ENCODE peak calls at places on chromosomes 13 and 19, in eight cellular contexts. One of them, this sample, is unnamed.

GRCh38 chr13:113053376-113053775 is 52.2 kb upstream of the F7 start:
- DNase-seq in right atrium auricular region: no peak
- DNase-seq in adrenal gland: no peak
- DNase-seq in suprapubic skin: no peak
- DNase-seq in mesendoderm: no peak
- DNase-seq in cardiac muscle cell: no peak
- DNase-seq in heart left ventricle: no peak
- DNase-seq in AG04450: no peak
- DNase-seq in this sample: no peak

GRCh38 chr19:18879579-18880373 is 16.2 kb downstream of the CERS1 start:
- DNase-seq in right atrium auricular region: no peak
- DNase-seq in adrenal gland: no peak
- DNase-seq in suprapubic skin: peak
- DNase-seq in mesendoderm: peak
- DNase-seq in cardiac muscle cell: no peak
- DNase-seq in heart left ventricle: no peak
- DNase-seq in AG04450: no peak
- DNase-seq in this sample: peak

GRCh38 chr19:48474084-48474592 is 5.0 kb downstream of the CYTH2 start:
- DNase-seq in right atrium auricular region: no peak
- DNase-seq in adrenal gland: no peak
- DNase-seq in suprapubic skin: no peak
- DNase-seq in mesendoderm: no peak
- DNase-seq in cardiac muscle cell: no peak
- DNase-seq in heart left ventricle: no peak
- DNase-seq in AG04450: no peak
- DNase-seq in this sample: no peak

GRCh38 chr19:58538257-58539168 is 5.4 kb upstream of the TRIM28 start:
- DNase-seq in right atrium auricular region: no peak
- DNase-seq in adrenal gland: no peak
- DNase-seq in suprapubic skin: no peak
- DNase-seq in mesendoderm: peak
- DNase-seq in cardiac muscle cell: peak
- DNase-seq in heart left ventricle: no peak
- DNase-seq in AG04450: no peak
- DNase-seq in this sample: no peak

GRCh38 chr19:55251296-55252081 is 7.3 kb downstream of the PPP6R1 start:
- DNase-seq in right atrium auricular region: no peak
- DNase-seq in adrenal gland: no peak
- DNase-seq in suprapubic skin: no peak
- DNase-seq in mesendoderm: no peak
- DNase-seq in cardiac muscle cell: peak
- DNase-seq in heart left ventricle: no peak
- DNase-seq in AG04450: no peak
- DNase-seq in this sample: no peak

GRCh38 chr13:54805743-54806142 is 1777.1 kb downstream of the OLFM4 start:
- DNase-seq in right atrium auricular region: no peak
- DNase-seq in adrenal gland: no peak
- DNase-seq in suprapubic skin: no peak
- DNase-seq in mesendoderm: no peak
- DNase-seq in cardiac muscle cell: no peak
- DNase-seq in heart left ventricle: no peak
- DNase-seq in AG04450: no peak
- DNase-seq in this sample: no peak

GRCh38 chr13:19888799-19889198 is 25.4 kb upstream of the ZMYM5 start:
- DNase-seq in right atrium auricular region: no peak
- DNase-seq in adrenal gland: no peak
- DNase-seq in suprapubic skin: no peak
- DNase-seq in mesendoderm: no peak
- DNase-seq in cardiac muscle cell: peak
- DNase-seq in heart left ventricle: no peak
- DNase-seq in AG04450: no peak
- DNase-seq in this sample: no peak

GRCh38 chr19:1136201-1136600 is 32.4 kb downstream of the GPX4 start:
- DNase-seq in right atrium auricular region: no peak
- DNase-seq in adrenal gland: peak
- DNase-seq in suprapubic skin: no peak
- DNase-seq in mesendoderm: no peak
- DNase-seq in cardiac muscle cell: no peak
- DNase-seq in heart left ventricle: no peak
- DNase-seq in AG04450: no peak
- DNase-seq in this sample: peak

GRCh38 chr13:113140677-113141590 is 17.5 kb upstream of the PROZ start:
- DNase-seq in right atrium auricular region: no peak
- DNase-seq in adrenal gland: peak
- DNase-seq in suprapubic skin: no peak
- DNase-seq in mesendoderm: no peak
- DNase-seq in cardiac muscle cell: no peak
- DNase-seq in heart left ventricle: no peak
- DNase-seq in AG04450: no peak
- DNase-seq in this sample: no peak

GRCh38 chr19:38062959-38063786 is 156.2 kb downstream of the SIPA1L3 start:
- DNase-seq in right atrium auricular region: no peak
- DNase-seq in adrenal gland: no peak
- DNase-seq in suprapubic skin: no peak
- DNase-seq in mesendoderm: no peak
- DNase-seq in cardiac muscle cell: no peak
- DNase-seq in heart left ventricle: no peak
- DNase-seq in AG04450: no peak
- DNase-seq in this sample: no peak

GRCh38 chr19:57477191-57478008 is at the start of gene ZNF772:
- DNase-seq in right atrium auricular region: peak
- DNase-seq in adrenal gland: peak
- DNase-seq in suprapubic skin: peak
- DNase-seq in mesendoderm: peak
- DNase-seq in cardiac muscle cell: peak
- DNase-seq in heart left ventricle: peak
- DNase-seq in AG04450: peak
- DNase-seq in this sample: peak
- H3K27ac ChIP-seq in right atrium auricular region: peak
- H3K27ac ChIP-seq in adrenal gland: no peak
- H3K27ac ChIP-seq in suprapubic skin: peak
- H3K27ac ChIP-seq in mesendoderm: no peak
- H3K27ac ChIP-seq in cardiac muscle cell: peak
- H3K27ac ChIP-seq in heart left ventricle: peak
- H3K27ac ChIP-seq in AG04450: peak
- H3K27ac ChIP-seq in this sample: peak

GRCh38 chr19:33275933-33276619 is 26.3 kb downstream of the CEBPA start:
- DNase-seq in right atrium auricular region: no peak
- DNase-seq in adrenal gland: no peak
- DNase-seq in suprapubic skin: no peak
- DNase-seq in mesendoderm: no peak
- DNase-seq in cardiac muscle cell: no peak
- DNase-seq in heart left ventricle: no peak
- DNase-seq in AG04450: no peak
- DNase-seq in this sample: no peak

GRCh38 chr19:33275559-33275932 is 26.8 kb downstream of the CEBPA start:
- DNase-seq in right atrium auricular region: no peak
- DNase-seq in adrenal gland: no peak
- DNase-seq in suprapubic skin: no peak
- DNase-seq in mesendoderm: no peak
- DNase-seq in cardiac muscle cell: no peak
- DNase-seq in heart left ventricle: no peak
- DNase-seq in AG04450: no peak
- DNase-seq in this sample: no peak

GRCh38 chr19:33274663-33275558 is 27.4 kb downstream of the CEBPA start:
- DNase-seq in right atrium auricular region: no peak
- DNase-seq in adrenal gland: no peak
- DNase-seq in suprapubic skin: no peak
- DNase-seq in mesendoderm: no peak
- DNase-seq in cardiac muscle cell: no peak
- DNase-seq in heart left ventricle: no peak
- DNase-seq in AG04450: no peak
- DNase-seq in this sample: peak

GRCh38 chr19:33273065-33273736 is 29.1 kb downstream of the CEBPA start:
- DNase-seq in right atrium auricular region: no peak
- DNase-seq in adrenal gland: no peak
- DNase-seq in suprapubic skin: no peak
- DNase-seq in mesendoderm: no peak
- DNase-seq in cardiac muscle cell: peak
- DNase-seq in heart left ventricle: no peak
- DNase-seq in AG04450: no peak
- DNase-seq in this sample: no peak

GRCh38 chr19:33273881-33274662 is 28.3 kb downstream of the CEBPA start:
- DNase-seq in right atrium auricular region: no peak
- DNase-seq in adrenal gland: no peak
- DNase-seq in suprapubic skin: no peak
- DNase-seq in mesendoderm: no peak
- DNase-seq in cardiac muscle cell: peak
- DNase-seq in heart left ventricle: peak
- DNase-seq in AG04450: peak
- DNase-seq in this sample: no peak
- H3K27ac ChIP-seq in right atrium auricular region: no peak
- H3K27ac ChIP-seq in adrenal gland: no peak
- H3K27ac ChIP-seq in suprapubic skin: peak
- H3K27ac ChIP-seq in mesendoderm: no peak
- H3K27ac ChIP-seq in cardiac muscle cell: no peak
- H3K27ac ChIP-seq in heart left ventricle: peak
- H3K27ac ChIP-seq in AG04450: no peak
- H3K27ac ChIP-seq in this sample: no peak

GRCh38 chr13:99062593-99062992 is 84.7 kb upstream of the DOCK9 start:
- DNase-seq in right atrium auricular region: no peak
- DNase-seq in adrenal gland: peak
- DNase-seq in suprapubic skin: no peak
- DNase-seq in mesendoderm: no peak
- DNase-seq in cardiac muscle cell: peak
- DNase-seq in heart left ventricle: peak
- DNase-seq in AG04450: no peak
- DNase-seq in this sample: no peak
- H3K27ac ChIP-seq in right atrium auricular region: peak
- H3K27ac ChIP-seq in adrenal gland: no peak
- H3K27ac ChIP-seq in suprapubic skin: peak
- H3K27ac ChIP-seq in mesendoderm: no peak
- H3K27ac ChIP-seq in cardiac muscle cell: no peak
- H3K27ac ChIP-seq in heart left ventricle: peak
- H3K27ac ChIP-seq in AG04450: peak
- H3K27ac ChIP-seq in this sample: no peak

GRCh38 chr13:29654384-29654783 is 58.9 kb upstream of the SLC7A1 start:
- DNase-seq in right atrium auricular region: no peak
- DNase-seq in adrenal gland: no peak
- DNase-seq in suprapubic skin: no peak
- DNase-seq in mesendoderm: no peak
- DNase-seq in cardiac muscle cell: no peak
- DNase-seq in heart left ventricle: no peak
- DNase-seq in AG04450: no peak
- DNase-seq in this sample: no peak

GRCh38 chr13:29654807-29655547 is 59.5 kb upstream of the SLC7A1 start:
- DNase-seq in right atrium auricular region: no peak
- DNase-seq in adrenal gland: no peak
- DNase-seq in suprapubic skin: no peak
- DNase-seq in mesendoderm: no peak
- DNase-seq in cardiac muscle cell: peak
- DNase-seq in heart left ventricle: peak
- DNase-seq in AG04450: no peak
- DNase-seq in this sample: no peak
- H3K27ac ChIP-seq in right atrium auricular region: no peak
- H3K27ac ChIP-seq in adrenal gland: no peak
- H3K27ac ChIP-seq in suprapubic skin: no peak
- H3K27ac ChIP-seq in mesendoderm: no peak
- H3K27ac ChIP-seq in cardiac muscle cell: no peak
- H3K27ac ChIP-seq in heart left ventricle: no peak
- H3K27ac ChIP-seq in AG04450: no peak
- H3K27ac ChIP-seq in this sample: no peak

GRCh38 chr19:40611096-40611495 is 9.9 kb downstream of the LTBP4 start:
- DNase-seq in right atrium auricular region: no peak
- DNase-seq in adrenal gland: no peak
- DNase-seq in suprapubic skin: no peak
- DNase-seq in mesendoderm: no peak
- DNase-seq in cardiac muscle cell: no peak
- DNase-seq in heart left ventricle: no peak
- DNase-seq in AG04450: no peak
- DNase-seq in this sample: no peak

GRCh38 chr19:40608957-40609356 is 7.8 kb downstream of the LTBP4 start:
- DNase-seq in right atrium auricular region: no peak
- DNase-seq in adrenal gland: no peak
- DNase-seq in suprapubic skin: no peak
- DNase-seq in mesendoderm: no peak
- DNase-seq in cardiac muscle cell: no peak
- DNase-seq in heart left ventricle: no peak
- DNase-seq in AG04450: no peak
- DNase-seq in this sample: no peak

GRCh38 chr19:40611900-40612698 is 10.9 kb downstream of the LTBP4 start:
- DNase-seq in right atrium auricular region: no peak
- DNase-seq in adrenal gland: no peak
- DNase-seq in suprapubic skin: no peak
- DNase-seq in mesendoderm: no peak
- DNase-seq in cardiac muscle cell: no peak
- DNase-seq in heart left ventricle: no peak
- DNase-seq in AG04450: no peak
- DNase-seq in this sample: peak

GRCh38 chr19:40609561-40610395 is 8.6 kb downstream of the LTBP4 start:
- DNase-seq in right atrium auricular region: peak
- DNase-seq in adrenal gland: peak
- DNase-seq in suprapubic skin: peak
- DNase-seq in mesendoderm: peak
- DNase-seq in cardiac muscle cell: peak
- DNase-seq in heart left ventricle: peak
- DNase-seq in AG04450: no peak
- DNase-seq in this sample: peak

GRCh38 chr19:40610396-40611064 is 9.4 kb downstream of the LTBP4 start:
- DNase-seq in right atrium auricular region: no peak
- DNase-seq in adrenal gland: peak
- DNase-seq in suprapubic skin: no peak
- DNase-seq in mesendoderm: no peak
- DNase-seq in cardiac muscle cell: no peak
- DNase-seq in heart left ventricle: peak
- DNase-seq in AG04450: no peak
- DNase-seq in this sample: peak
- H3K27ac ChIP-seq in right atrium auricular region: peak
- H3K27ac ChIP-seq in adrenal gland: peak
- H3K27ac ChIP-seq in suprapubic skin: peak
- H3K27ac ChIP-seq in mesendoderm: no peak
- H3K27ac ChIP-seq in cardiac muscle cell: no peak
- H3K27ac ChIP-seq in heart left ventricle: peak
- H3K27ac ChIP-seq in AG04450: peak
- H3K27ac ChIP-seq in this sample: peak

GRCh38 chr19:34362679-34363069 is 2.3 kb upstream of the GPI start:
- DNase-seq in right atrium auricular region: no peak
- DNase-seq in adrenal gland: no peak
- DNase-seq in suprapubic skin: no peak
- DNase-seq in mesendoderm: no peak
- DNase-seq in cardiac muscle cell: no peak
- DNase-seq in heart left ventricle: no peak
- DNase-seq in AG04450: no peak
- DNase-seq in this sample: no peak
- H3K27ac ChIP-seq in right atrium auricular region: no peak
- H3K27ac ChIP-seq in adrenal gland: no peak
- H3K27ac ChIP-seq in suprapubic skin: no peak
- H3K27ac ChIP-seq in mesendoderm: no peak
- H3K27ac ChIP-seq in cardiac muscle cell: peak
- H3K27ac ChIP-seq in heart left ventricle: no peak
- H3K27ac ChIP-seq in AG04450: no peak
- H3K27ac ChIP-seq in this sample: no peak

GRCh38 chr13:30832845-30833332 is 73.2 kb upstream of the MEDAG start:
- DNase-seq in right atrium auricular region: no peak
- DNase-seq in adrenal gland: peak
- DNase-seq in suprapubic skin: no peak
- DNase-seq in mesendoderm: peak
- DNase-seq in cardiac muscle cell: peak
- DNase-seq in heart left ventricle: peak
- DNase-seq in AG04450: no peak
- DNase-seq in this sample: peak
- H3K27ac ChIP-seq in right atrium auricular region: no peak
- H3K27ac ChIP-seq in adrenal gland: no peak
- H3K27ac ChIP-seq in suprapubic skin: no peak
- H3K27ac ChIP-seq in mesendoderm: no peak
- H3K27ac ChIP-seq in cardiac muscle cell: no peak
- H3K27ac ChIP-seq in heart left ventricle: no peak
- H3K27ac ChIP-seq in AG04450: no peak
- H3K27ac ChIP-seq in this sample: peak

GRCh38 chr13:98273067-98273823 is 96.2 kb upstream of the RNF113B start:
- DNase-seq in right atrium auricular region: no peak
- DNase-seq in adrenal gland: no peak
- DNase-seq in suprapubic skin: no peak
- DNase-seq in mesendoderm: peak
- DNase-seq in cardiac muscle cell: no peak
- DNase-seq in heart left ventricle: no peak
- DNase-seq in AG04450: no peak
- DNase-seq in this sample: no peak
- H3K27ac ChIP-seq in right atrium auricular region: no peak
- H3K27ac ChIP-seq in adrenal gland: no peak
- H3K27ac ChIP-seq in suprapubic skin: no peak
- H3K27ac ChIP-seq in mesendoderm: peak
- H3K27ac ChIP-seq in cardiac muscle cell: peak
- H3K27ac ChIP-seq in heart left ventricle: no peak
- H3K27ac ChIP-seq in AG04450: no peak
- H3K27ac ChIP-seq in this sample: no peak